ENCODE peak calls at places on chromosomes 7 and 10, in four cellular contexts. One of them, this sample, is unnamed.

GRCh38 chr7:100894860-100895700 is 608 bp downstream of the ACHE start:
- DNase-seq in body of pancreas: peak
- DNase-seq in Ammon's horn: no peak
- DNase-seq in EL: peak
- DNase-seq in this sample: peak

GRCh38 chr7:143936087-143937009 is 1.3 kb downstream of the OR2F2 start:
- DNase-seq in body of pancreas: no peak
- DNase-seq in EL: peak
- DNase-seq in Ammon's horn: peak
- DNase-seq in this sample: no peak

GRCh38 chr10:105950410-105950809 is 1214.1 kb downstream of the SORCS1 start:
- DNase-seq in body of pancreas: peak
- DNase-seq in Ammon's horn: peak
- DNase-seq in EL: peak
- DNase-seq in this sample: peak

GRCh38 chr7:47034180-47034579 is 547.7 kb downstream of the TNS3 start:
- DNase-seq in Ammon's horn: no peak
- DNase-seq in EL: peak
- DNase-seq in body of pancreas: no peak
- DNase-seq in this sample: no peak

GRCh38 chr7:111029574-111030357 is 61.2 kb upstream of the LRRN3 start:
- DNase-seq in EL: peak
- DNase-seq in body of pancreas: peak
- DNase-seq in Ammon's horn: peak
- DNase-seq in this sample: peak

GRCh38 chr7:134792968-134793367 is 13.5 kb downstream of the CALD1 start:
- DNase-seq in body of pancreas: peak
- DNase-seq in Ammon's horn: no peak
- DNase-seq in EL: peak
- DNase-seq in this sample: no peak

GRCh38 chr7:128827248-128827958 is 2.8 kb upstream of the FLNC start:
- DNase-seq in body of pancreas: no peak
- DNase-seq in EL: peak
- DNase-seq in Ammon's horn: no peak
- DNase-seq in this sample: no peak

GRCh38 chr7:28774529-28775057 is 183.5 kb downstream of the TRIL start:
- DNase-seq in body of pancreas: no peak
- DNase-seq in EL: no peak
- DNase-seq in Ammon's horn: no peak
- DNase-seq in this sample: no peak

GRCh38 chr7:68438016-68438415 is 1160.3 kb upstream of the AUTS2 start:
- DNase-seq in Ammon's horn: no peak
- DNase-seq in EL: no peak
- DNase-seq in body of pancreas: no peak
- DNase-seq in this sample: no peak

GRCh38 chr7:155738652-155739537 is 73.4 kb downstream of the SHH start:
- DNase-seq in EL: peak
- DNase-seq in Ammon's horn: peak
- DNase-seq in body of pancreas: peak
- DNase-seq in this sample: peak

GRCh38 chr10:131822694-131823245 is 78.0 kb upstream of the PPP2R2D start:
- DNase-seq in body of pancreas: no peak
- DNase-seq in Ammon's horn: no peak
- DNase-seq in EL: no peak
- DNase-seq in this sample: no peak

GRCh38 chr10:103470755-103471653 is 8.0 kb downstream of the CALHM3 start:
- DNase-seq in Ammon's horn: no peak
- DNase-seq in body of pancreas: no peak
- DNase-seq in EL: no peak
- DNase-seq in this sample: no peak

GRCh38 chr10:9605231-9605630 is 1412.4 kb upstream of the CELF2 start:
- DNase-seq in body of pancreas: no peak
- DNase-seq in Ammon's horn: no peak
- DNase-seq in EL: no peak
- DNase-seq in this sample: no peak

GRCh38 chr10:103896225-103896624 is 21.8 kb downstream of the STN1 start:
- DNase-seq in Ammon's horn: no peak
- DNase-seq in body of pancreas: peak
- DNase-seq in EL: peak
- DNase-seq in this sample: no peak

GRCh38 chr7:93156884-93157283 is 8.7 kb upstream of the SAMD9L start:
- DNase-seq in Ammon's horn: no peak
- DNase-seq in body of pancreas: no peak
- DNase-seq in EL: peak
- DNase-seq in this sample: no peak

GRCh38 chr7:66679633-66679980 is 50.9 kb downstream of the KCTD7 start:
- DNase-seq in EL: no peak
- DNase-seq in Ammon's horn: no peak
- DNase-seq in body of pancreas: no peak
- DNase-seq in this sample: no peak

GRCh38 chr10:49168821-49169495 is 19.2 kb downstream of the TMEM273 start:
- DNase-seq in body of pancreas: no peak
- DNase-seq in Ammon's horn: no peak
- DNase-seq in EL: peak
- DNase-seq in this sample: no peak

GRCh38 chr10:104353325-104354048 is at the start of gene CFAP58:
- DNase-seq in Ammon's horn: peak
- DNase-seq in body of pancreas: peak
- DNase-seq in EL: peak
- DNase-seq in this sample: peak

GRCh38 chr7:46990761-46991160 is 591.1 kb downstream of the TNS3 start:
- DNase-seq in EL: peak
- DNase-seq in body of pancreas: no peak
- DNase-seq in Ammon's horn: no peak
- DNase-seq in this sample: no peak

GRCh38 chr7:96342036-96342435 is 20.1 kb upstream of the SLC25A13 start:
- DNase-seq in EL: no peak
- DNase-seq in Ammon's horn: no peak
- DNase-seq in body of pancreas: no peak
- DNase-seq in this sample: no peak

GRCh38 chr7:45267262-45267661 is 109.7 kb downstream of the RAMP3 start:
- DNase-seq in Ammon's horn: no peak
- DNase-seq in body of pancreas: no peak
- DNase-seq in EL: peak
- DNase-seq in this sample: no peak

GRCh38 chr10:58950618-58951017 is 225.8 kb upstream of the PHYHIPL start:
- DNase-seq in Ammon's horn: no peak
- DNase-seq in body of pancreas: no peak
- DNase-seq in EL: peak
- DNase-seq in this sample: no peak

GRCh38 chr7:28586736-28587135 is 174.4 kb downstream of the CREB5 start:
- DNase-seq in EL: no peak
- DNase-seq in Ammon's horn: no peak
- DNase-seq in body of pancreas: no peak
- DNase-seq in this sample: peak

GRCh38 chr10:112332509-112333228 is 41.2 kb upstream of the ACSL5 start:
- DNase-seq in EL: no peak
- DNase-seq in Ammon's horn: no peak
- DNase-seq in body of pancreas: peak
- DNase-seq in this sample: no peak

GRCh38 chr10:7846591-7846990 is 28.3 kb downstream of the TAF3 start:
- DNase-seq in body of pancreas: no peak
- DNase-seq in Ammon's horn: no peak
- DNase-seq in EL: no peak
- DNase-seq in this sample: no peak

GRCh38 chr7:8387551-8388256 is 45.7 kb upstream of the NXPH1 start:
- DNase-seq in body of pancreas: no peak
- DNase-seq in Ammon's horn: peak
- DNase-seq in EL: no peak
- DNase-seq in this sample: no peak

GRCh38 chr7:124322561-124322960 is 289.7 kb upstream of the TMEM229A start:
- DNase-seq in Ammon's horn: no peak
- DNase-seq in body of pancreas: no peak
- DNase-seq in EL: peak
- DNase-seq in this sample: no peak

GRCh38 chr7:127792528-127793342 is 140.7 kb downstream of the SND1 start:
- DNase-seq in Ammon's horn: peak
- DNase-seq in EL: no peak
- DNase-seq in body of pancreas: peak
- DNase-seq in this sample: no peak

This sample was measured in G401.